ENCODE peak calls at places on chromosomes 16 and 17, in ten cellular contexts. One of them, this sample, is unnamed.
A peak's percentile ranks its signal among the peaks of the same experiment; 100 is the strongest.

GRCh38 chr17:32746698-32747097 is 130.2 kb downstream of the MYO1D start:
- DNase-seq in mammary epithelial cell: peak; percentile 47
- DNase-seq in AG10803: peak; percentile 70
- DNase-seq in cardiac fibroblast: peak; percentile 91
- DNase-seq in pancreas: no peak
- DNase-seq in GM06990: no peak
- DNase-seq in colonic mucosa: no peak
- DNase-seq in choroid plexus epithelial cell: peak; percentile 80
- DNase-seq in BJ: no peak
- DNase-seq in fibroblast of the aortic adventitia: peak; percentile 47
- DNase-seq in this sample: no peak

GRCh38 chr17:37322826-37323561 is 52.8 kb upstream of the C17orf78 start:
- DNase-seq in AG10803: no peak
- DNase-seq in GM06990: no peak
- DNase-seq in choroid plexus epithelial cell: no peak
- DNase-seq in pancreas: no peak
- DNase-seq in colonic mucosa: no peak
- DNase-seq in cardiac fibroblast: no peak
- DNase-seq in mammary epithelial cell: no peak
- DNase-seq in BJ: no peak
- DNase-seq in fibroblast of the aortic adventitia: no peak
- DNase-seq in this sample: no peak

GRCh38 chr17:72661093-72661944 is 431.2 kb downstream of the SLC39A11 start:
- DNase-seq in colonic mucosa: no peak
- DNase-seq in mammary epithelial cell: peak; percentile 100
- DNase-seq in GM06990: no peak
- DNase-seq in pancreas: no peak
- DNase-seq in AG10803: no peak
- DNase-seq in choroid plexus epithelial cell: no peak
- DNase-seq in cardiac fibroblast: no peak
- DNase-seq in fibroblast of the aortic adventitia: no peak
- DNase-seq in BJ: no peak
- DNase-seq in this sample: no peak

GRCh38 chr16:83031524-83031923 is 404.8 kb downstream of the CDH13 start:
- DNase-seq in colonic mucosa: no peak
- DNase-seq in pancreas: no peak
- DNase-seq in fibroblast of the aortic adventitia: no peak
- DNase-seq in choroid plexus epithelial cell: peak; percentile 6
- DNase-seq in AG10803: no peak
- DNase-seq in BJ: no peak
- DNase-seq in GM06990: no peak
- DNase-seq in cardiac fibroblast: no peak
- DNase-seq in mammary epithelial cell: no peak
- DNase-seq in this sample: no peak

GRCh38 chr16:84054271-84054670 is 11.7 kb upstream of the SLC38A8 start:
- DNase-seq in choroid plexus epithelial cell: no peak
- DNase-seq in AG10803: no peak
- DNase-seq in fibroblast of the aortic adventitia: no peak
- DNase-seq in mammary epithelial cell: no peak
- DNase-seq in pancreas: peak; percentile 48
- DNase-seq in colonic mucosa: no peak
- DNase-seq in GM06990: no peak
- DNase-seq in cardiac fibroblast: no peak
- DNase-seq in BJ: no peak
- DNase-seq in this sample: no peak

GRCh38 chr16:85267414-85267945 is 155.2 kb upstream of the CIBAR2 start:
- DNase-seq in pancreas: no peak
- DNase-seq in GM06990: no peak
- DNase-seq in colonic mucosa: no peak
- DNase-seq in fibroblast of the aortic adventitia: no peak
- DNase-seq in choroid plexus epithelial cell: no peak
- DNase-seq in BJ: no peak
- DNase-seq in mammary epithelial cell: no peak
- DNase-seq in cardiac fibroblast: no peak
- DNase-seq in AG10803: no peak
- DNase-seq in this sample: no peak

GRCh38 chr17:82819015-82819414 is 20.8 kb downstream of the ZNF750 start:
- DNase-seq in cardiac fibroblast: no peak
- DNase-seq in AG10803: no peak
- DNase-seq in choroid plexus epithelial cell: no peak
- DNase-seq in mammary epithelial cell: no peak
- DNase-seq in GM06990: no peak
- DNase-seq in BJ: no peak
- DNase-seq in fibroblast of the aortic adventitia: no peak
- DNase-seq in colonic mucosa: no peak
- DNase-seq in pancreas: no peak
- DNase-seq in this sample: no peak

GRCh38 chr17:67855504-67856324 is 30.4 kb downstream of the BPTF start:
- DNase-seq in AG10803: no peak
- DNase-seq in colonic mucosa: no peak
- DNase-seq in BJ: no peak
- DNase-seq in GM06990: no peak
- DNase-seq in choroid plexus epithelial cell: no peak
- DNase-seq in cardiac fibroblast: no peak
- DNase-seq in fibroblast of the aortic adventitia: no peak
- DNase-seq in pancreas: no peak
- DNase-seq in mammary epithelial cell: no peak
- DNase-seq in this sample: no peak

GRCh38 chr17:7912927-7913524 is 3.1 kb downstream of the RNF227 start:
- DNase-seq in mammary epithelial cell: peak; percentile 68
- DNase-seq in fibroblast of the aortic adventitia: peak; percentile 89
- DNase-seq in pancreas: no peak
- DNase-seq in BJ: no peak
- DNase-seq in GM06990: no peak
- DNase-seq in colonic mucosa: peak; percentile 49
- DNase-seq in choroid plexus epithelial cell: peak; percentile 87
- DNase-seq in cardiac fibroblast: peak; percentile 89
- DNase-seq in AG10803: peak; percentile 82
- DNase-seq in this sample: peak; percentile 68

GRCh38 chr17:29722411-29723198 is 99.9 kb upstream of the CORO6 start:
- DNase-seq in AG10803: peak; percentile 92
- DNase-seq in fibroblast of the aortic adventitia: peak; percentile 92
- DNase-seq in cardiac fibroblast: peak; percentile 95
- DNase-seq in mammary epithelial cell: no peak
- DNase-seq in choroid plexus epithelial cell: peak; percentile 99
- DNase-seq in colonic mucosa: peak; percentile 46
- DNase-seq in pancreas: no peak
- DNase-seq in GM06990: peak; percentile 72
- DNase-seq in BJ: peak; percentile 57
- DNase-seq in this sample: peak; percentile 45

GRCh38 chr17:83162035-83162745 is 82.8 kb downstream of the METRNL start:
- DNase-seq in fibroblast of the aortic adventitia: no peak
- DNase-seq in AG10803: no peak
- DNase-seq in mammary epithelial cell: no peak
- DNase-seq in choroid plexus epithelial cell: no peak
- DNase-seq in GM06990: no peak
- DNase-seq in BJ: no peak
- DNase-seq in pancreas: no peak
- DNase-seq in cardiac fibroblast: no peak
- DNase-seq in colonic mucosa: no peak
- DNase-seq in this sample: no peak

GRCh38 chr17:70544307-70544706 is 375.0 kb downstream of the KCNJ2 start:
- DNase-seq in mammary epithelial cell: no peak
- DNase-seq in GM06990: no peak
- DNase-seq in BJ: no peak
- DNase-seq in choroid plexus epithelial cell: no peak
- DNase-seq in cardiac fibroblast: no peak
- DNase-seq in colonic mucosa: no peak
- DNase-seq in pancreas: no peak
- DNase-seq in AG10803: no peak
- DNase-seq in fibroblast of the aortic adventitia: no peak
- DNase-seq in this sample: no peak

DNA sequence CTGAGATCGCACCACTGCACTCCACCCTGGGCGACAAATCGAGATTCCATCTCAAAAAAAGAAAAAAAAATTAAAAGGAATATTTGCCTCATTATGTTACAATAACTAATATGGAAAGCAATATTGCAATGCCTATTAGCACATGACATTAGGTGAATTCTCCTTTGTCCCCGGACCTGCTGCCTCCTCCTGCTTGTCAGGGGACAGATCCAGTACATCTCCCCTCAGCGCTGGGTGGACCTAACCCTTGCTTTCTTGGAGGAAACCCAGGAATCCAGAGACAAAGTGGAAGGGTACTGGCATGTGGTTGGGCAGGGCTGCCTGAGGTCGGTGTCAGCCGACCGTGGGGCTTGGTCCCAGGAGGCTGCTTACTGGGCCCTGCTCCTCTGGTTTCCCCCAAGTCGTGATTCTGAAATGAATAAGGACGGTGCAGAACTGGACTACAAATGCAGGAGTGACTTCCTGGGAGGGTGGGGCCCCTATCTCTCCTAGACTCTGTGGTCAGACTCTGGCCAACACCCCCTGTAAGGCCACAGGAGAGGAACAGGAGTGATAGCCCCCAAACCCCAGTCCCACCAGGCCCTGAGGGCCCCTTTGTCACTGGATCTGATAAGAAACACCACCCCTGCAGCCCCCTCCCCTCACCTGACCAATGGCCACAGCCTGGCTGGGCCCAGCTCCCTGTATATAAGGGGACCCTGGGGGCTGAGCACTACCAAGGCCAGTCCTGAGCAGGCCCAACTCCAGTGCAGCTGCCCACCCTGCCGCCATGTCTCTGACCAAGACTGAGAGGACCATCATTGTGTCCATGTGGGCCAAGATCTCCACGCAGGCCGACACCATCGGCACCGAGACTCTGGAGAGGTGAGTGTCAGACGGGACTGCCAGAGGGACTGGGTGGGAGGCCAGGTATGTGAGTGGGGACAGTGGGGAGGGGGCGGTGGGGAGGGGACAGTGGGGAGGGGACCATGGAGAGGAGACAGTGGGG is at the start of gene HBZ:
- DNase-seq in pancreas: no peak
- DNase-seq in AG10803: no peak
- DNase-seq in cardiac fibroblast: no peak
- DNase-seq in BJ: no peak
- DNase-seq in choroid plexus epithelial cell: no peak
- DNase-seq in GM06990: no peak
- DNase-seq in colonic mucosa: no peak
- DNase-seq in fibroblast of the aortic adventitia: no peak
- DNase-seq in mammary epithelial cell: no peak
- DNase-seq in this sample: no peak
- H3K4me3 ChIP-seq in pancreas: no peak within 1 kb of the TSS
- H3K4me3 ChIP-seq in AG10803: no peak within 1 kb of the TSS
- H3K4me3 ChIP-seq in cardiac fibroblast: no peak within 1 kb of the TSS
- H3K4me3 ChIP-seq in BJ: no peak within 1 kb of the TSS
- H3K4me3 ChIP-seq in choroid plexus epithelial cell: no peak within 1 kb of the TSS
- H3K4me3 ChIP-seq in GM06990: no peak within 1 kb of the TSS
- H3K4me3 ChIP-seq in colonic mucosa: no peak within 1 kb of the TSS
- H3K4me3 ChIP-seq in fibroblast of the aortic adventitia: no peak within 1 kb of the TSS
- H3K4me3 ChIP-seq in mammary epithelial cell: no peak within 1 kb of the TSS
- H3K4me3 ChIP-seq in this sample: no peak within 1 kb of the TSS

DNA sequence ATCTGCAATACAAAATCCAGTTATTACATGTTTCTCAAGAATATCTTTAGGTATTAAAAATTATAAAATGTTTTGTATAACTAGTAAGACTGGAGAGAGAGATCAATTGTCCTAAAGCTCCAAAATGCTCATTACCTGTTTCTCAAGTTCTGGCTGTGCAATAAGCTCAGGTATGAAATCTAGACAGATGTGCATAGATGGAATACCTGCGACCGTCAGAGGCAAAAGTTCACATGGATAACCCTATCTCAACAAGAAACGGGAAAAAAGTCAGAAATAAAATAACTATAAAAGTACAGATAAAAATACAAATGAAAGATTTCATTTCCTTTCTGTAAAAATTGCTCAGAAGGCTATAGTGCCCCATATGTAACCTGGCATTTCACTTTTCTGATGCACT is 5.8 kb upstream of the BRIP1 start:
- DNase-seq in GM06990: no peak
- DNase-seq in mammary epithelial cell: no peak
- DNase-seq in cardiac fibroblast: no peak
- DNase-seq in colonic mucosa: no peak
- DNase-seq in choroid plexus epithelial cell: no peak
- DNase-seq in BJ: no peak
- DNase-seq in pancreas: no peak
- DNase-seq in AG10803: no peak
- DNase-seq in fibroblast of the aortic adventitia: no peak
- DNase-seq in this sample: no peak
- H3K4me3 ChIP-seq in GM06990: no peak overlapping the region
- H3K4me3 ChIP-seq in mammary epithelial cell: no peak overlapping the region
- H3K4me3 ChIP-seq in cardiac fibroblast: no peak overlapping the region
- H3K4me3 ChIP-seq in colonic mucosa: no peak overlapping the region
- H3K4me3 ChIP-seq in choroid plexus epithelial cell: no peak overlapping the region
- H3K4me3 ChIP-seq in BJ: no peak overlapping the region
- H3K4me3 ChIP-seq in pancreas: no peak overlapping the region
- H3K4me3 ChIP-seq in AG10803: no peak overlapping the region
- H3K4me3 ChIP-seq in fibroblast of the aortic adventitia: no peak overlapping the region
- H3K4me3 ChIP-seq in this sample: no peak overlapping the region

GRCh38 chr17:63758428-63758827 is 15.0 kb downstream of the CCDC47 start:
- DNase-seq in choroid plexus epithelial cell: no peak
- DNase-seq in cardiac fibroblast: no peak
- DNase-seq in fibroblast of the aortic adventitia: no peak
- DNase-seq in BJ: no peak
- DNase-seq in pancreas: no peak
- DNase-seq in mammary epithelial cell: no peak
- DNase-seq in colonic mucosa: no peak
- DNase-seq in AG10803: no peak
- DNase-seq in GM06990: no peak
- DNase-seq in this sample: no peak
- H3K4me3 ChIP-seq in choroid plexus epithelial cell: no peak overlapping the region
- H3K4me3 ChIP-seq in cardiac fibroblast: no peak overlapping the region
- H3K4me3 ChIP-seq in fibroblast of the aortic adventitia: no peak overlapping the region
- H3K4me3 ChIP-seq in BJ: no peak overlapping the region
- H3K4me3 ChIP-seq in pancreas: no peak overlapping the region
- H3K4me3 ChIP-seq in mammary epithelial cell: no peak overlapping the region
- H3K4me3 ChIP-seq in colonic mucosa: no peak overlapping the region
- H3K4me3 ChIP-seq in AG10803: no peak overlapping the region
- H3K4me3 ChIP-seq in GM06990: no peak overlapping the region
- H3K4me3 ChIP-seq in this sample: no peak overlapping the region

DNA sequence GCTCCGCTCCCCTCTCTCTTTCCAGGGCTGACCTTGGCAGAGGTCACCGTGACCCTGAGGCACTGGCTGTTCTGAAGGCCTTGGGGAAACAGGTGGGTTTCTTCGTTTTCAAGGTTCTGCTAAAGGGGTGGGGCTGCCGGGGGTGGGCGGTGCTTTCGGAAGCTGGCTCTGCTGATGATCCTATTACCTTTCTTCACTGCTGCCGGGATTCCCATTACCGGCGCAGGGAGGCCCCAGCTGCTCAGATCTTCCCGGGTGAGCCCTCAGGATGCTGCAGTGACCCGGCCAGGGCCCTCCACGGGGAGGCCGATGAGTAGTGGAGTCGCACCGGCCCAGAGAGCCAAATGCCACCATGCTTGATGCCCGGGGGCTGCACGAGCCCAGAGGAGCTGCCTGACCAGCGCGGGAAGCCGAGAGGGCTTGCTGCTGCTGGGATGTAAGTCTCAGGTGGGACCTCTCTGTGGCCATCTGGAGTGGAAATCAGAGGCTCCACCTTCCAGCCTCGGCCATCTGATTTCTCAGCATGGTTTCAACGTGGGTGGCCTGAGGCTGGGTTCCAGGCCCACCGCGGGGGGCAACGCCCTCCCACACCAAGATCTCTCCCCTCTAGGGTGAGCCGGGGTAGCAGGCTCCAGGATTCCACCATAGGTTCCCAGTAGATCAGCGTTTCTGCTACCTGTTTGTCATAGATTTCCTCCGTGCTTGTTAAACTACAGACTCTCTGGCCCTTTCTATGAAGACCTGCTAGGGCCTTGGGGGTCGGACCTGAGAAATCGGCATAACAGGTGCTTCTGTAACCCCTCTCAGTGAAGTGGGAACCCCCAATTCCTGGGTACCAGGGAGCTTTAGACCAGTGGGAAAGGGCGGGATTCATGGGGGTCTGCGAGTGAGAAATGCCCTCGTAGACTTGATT is 21.6 kb upstream of the ADCY7 start:
- DNase-seq in AG10803: no peak
- DNase-seq in mammary epithelial cell: no peak
- DNase-seq in choroid plexus epithelial cell: no peak
- DNase-seq in BJ: no peak
- DNase-seq in GM06990: no peak
- DNase-seq in cardiac fibroblast: no peak
- DNase-seq in fibroblast of the aortic adventitia: no peak
- DNase-seq in colonic mucosa: peak; percentile 21
- DNase-seq in pancreas: peak; percentile 55
- DNase-seq in this sample: no peak
- H3K4me3 ChIP-seq in AG10803: peak overlapping the region; percentile 62
- H3K4me3 ChIP-seq in mammary epithelial cell: no peak overlapping the region
- H3K4me3 ChIP-seq in choroid plexus epithelial cell: no peak overlapping the region
- H3K4me3 ChIP-seq in BJ: no peak overlapping the region
- H3K4me3 ChIP-seq in GM06990: no peak overlapping the region
- H3K4me3 ChIP-seq in cardiac fibroblast: peak overlapping the region; percentile 66
- H3K4me3 ChIP-seq in fibroblast of the aortic adventitia: peak overlapping the region; percentile 70
- H3K4me3 ChIP-seq in colonic mucosa: peak overlapping the region; percentile 48
- H3K4me3 ChIP-seq in pancreas: no peak overlapping the region
- H3K4me3 ChIP-seq in this sample: no peak overlapping the region

This sample was measured in mucosa of descending colon.